ENCODE peak calls at places on chromosomes 1 and 21, in five cellular contexts. One of them, this sample, is unnamed.
A peak's percentile ranks its signal among the peaks of the same experiment; 100 is the strongest.

GRCh38 chr1:156104065-156104810 is 10.3 kb upstream of the LMNA start:
- DNase-seq in T1000: peak; percentile 72
- DNase-seq in ELF-1: peak; percentile 74
- DNase-seq in posterior cingulate gyrus: peak; percentile 85
- DNase-seq in AG08396: peak; percentile 86
- DNase-seq in this sample: peak; percentile 37

GRCh38 chr21:41638201-41638790 is 128.6 kb downstream of the RIPK4 start:
- DNase-seq in ELF-1: no peak
- DNase-seq in T1000: no peak
- DNase-seq in posterior cingulate gyrus: no peak
- DNase-seq in AG08396: no peak
- DNase-seq in this sample: no peak

GRCh38 chr1:78843111-78843908 is 163.2 kb downstream of the ADGRL4 start:
- DNase-seq in posterior cingulate gyrus: no peak
- DNase-seq in AG08396: no peak
- DNase-seq in T1000: no peak
- DNase-seq in ELF-1: no peak
- DNase-seq in this sample: no peak

GRCh38 chr21:38831526-38832467 is 26.1 kb downstream of the ETS2 start:
- DNase-seq in AG08396: peak; percentile 76
- DNase-seq in posterior cingulate gyrus: no peak
- DNase-seq in ELF-1: peak; percentile 26
- DNase-seq in T1000: peak; percentile 64
- DNase-seq in this sample: no peak

GRCh38 chr21:27244796-27245195 is 277.9 kb upstream of the ADAMTS5 start:
- DNase-seq in AG08396: no peak
- DNase-seq in posterior cingulate gyrus: no peak
- DNase-seq in ELF-1: no peak
- DNase-seq in T1000: no peak
- DNase-seq in this sample: no peak

GRCh38 chr1:154595621-154596020 is 12.4 kb downstream of the ADAR start:
- DNase-seq in T1000: no peak
- DNase-seq in ELF-1: no peak
- DNase-seq in AG08396: no peak
- DNase-seq in posterior cingulate gyrus: no peak
- DNase-seq in this sample: no peak

GRCh38 chr1:24027838-24028468 is 47.8 kb upstream of the SRSF10 start:
- DNase-seq in posterior cingulate gyrus: no peak
- DNase-seq in ELF-1: no peak
- DNase-seq in AG08396: peak; percentile 41
- DNase-seq in T1000: no peak
- DNase-seq in this sample: no peak

GRCh38 chr1:184881941-184882648 is 92.2 kb downstream of the NIBAN1 start:
- DNase-seq in posterior cingulate gyrus: peak; percentile 79
- DNase-seq in ELF-1: no peak
- DNase-seq in T1000: no peak
- DNase-seq in AG08396: no peak
- DNase-seq in this sample: no peak

GRCh38 chr1:88777604-88778149 is 93.6 kb downstream of the PKN2 start:
- DNase-seq in AG08396: no peak
- DNase-seq in T1000: no peak
- DNase-seq in ELF-1: peak; percentile 65
- DNase-seq in posterior cingulate gyrus: no peak
- DNase-seq in this sample: no peak

GRCh38 chr1:69252696-69253095 is 315.0 kb upstream of the LRRC7 start:
- DNase-seq in posterior cingulate gyrus: no peak
- DNase-seq in ELF-1: no peak
- DNase-seq in T1000: no peak
- DNase-seq in AG08396: no peak
- DNase-seq in this sample: no peak

GRCh38 chr1:62071695-62072094 is 123.0 kb upstream of the L1TD1 start:
- DNase-seq in T1000: no peak
- DNase-seq in posterior cingulate gyrus: no peak
- DNase-seq in AG08396: no peak
- DNase-seq in ELF-1: no peak
- DNase-seq in this sample: no peak

GRCh38 chr1:178528963-178529355 is 16.1 kb downstream of the TEX35 start:
- DNase-seq in posterior cingulate gyrus: no peak
- DNase-seq in AG08396: no peak
- DNase-seq in ELF-1: no peak
- DNase-seq in T1000: no peak
- DNase-seq in this sample: no peak

GRCh38 chr1:48236716-48237470 is 14.4 kb downstream of the SLC5A9 start:
- DNase-seq in ELF-1: no peak
- DNase-seq in T1000: no peak
- DNase-seq in posterior cingulate gyrus: no peak
- DNase-seq in AG08396: peak; percentile 41
- DNase-seq in this sample: no peak

GRCh38 chr1:16922466-16922865 is 735 bp downstream of the CROCC start:
- DNase-seq in posterior cingulate gyrus: peak; percentile 61
- DNase-seq in ELF-1: no peak
- DNase-seq in T1000: no peak
- DNase-seq in AG08396: no peak
- DNase-seq in this sample: no peak

GRCh38 chr1:50458507-50458906 is 35.3 kb upstream of the DMRTA2 start:
- DNase-seq in ELF-1: no peak
- DNase-seq in AG08396: no peak
- DNase-seq in posterior cingulate gyrus: no peak
- DNase-seq in T1000: no peak
- DNase-seq in this sample: no peak

GRCh38 chr21:34726627-34727337 is 58.0 kb downstream of the CLIC6 start:
- DNase-seq in ELF-1: no peak
- DNase-seq in AG08396: no peak
- DNase-seq in T1000: no peak
- DNase-seq in posterior cingulate gyrus: no peak
- DNase-seq in this sample: no peak

GRCh38 chr1:211749251-211749650 is 73.8 kb upstream of the NEK2 start:
- DNase-seq in AG08396: no peak
- DNase-seq in posterior cingulate gyrus: no peak
- DNase-seq in T1000: no peak
- DNase-seq in ELF-1: no peak
- DNase-seq in this sample: no peak

GRCh38 chr1:44089371-44090070 is 29.1 kb upstream of the KLF17 start:
- DNase-seq in ELF-1: peak; percentile 49
- DNase-seq in AG08396: no peak
- DNase-seq in T1000: peak; percentile 3
- DNase-seq in posterior cingulate gyrus: no peak
- DNase-seq in this sample: no peak